ENCODE peak calls at places on chromosomes 5 and 9, in five cellular contexts. D, B, I, A and X are unnamed samples.
A peak's percentile ranks its signal among the peaks of the same experiment; 100 is the strongest.

GRCh38 chr5:145830594-145830993 is 4.5 kb downstream of the PRELID2 start:
- DNase-seq in D (no peak), B (no peak), I (no peak), A (no peak), X (peak; percentile 19)

GRCh38 chr5:175652741-175653663 is 4.9 kb upstream of the HRH2 start:
- DNase-seq in D (no peak), B (no peak), I (no peak), A (no peak), X (no peak)

GRCh38 chr5:124231240-124231639 is 515.2 kb downstream of the ZNF608 start:
- DNase-seq in D (no peak), B (no peak), I (no peak), A (no peak), X (no peak)

GRCh38 chr5:33692983-33693382 is 198.8 kb downstream of the ADAMTS12 start:
- DNase-seq in D (no peak), B (no peak), I (no peak), A (no peak), X (no peak)

GRCh38 chr5:134437340-134438267 is 25.9 kb upstream of the CDKN2AIPNL start:
- DNase-seq in D (no peak), B (no peak), I (peak; percentile 28), A (no peak), X (no peak)

GRCh38 chr9:110446171-110446570 is 108.5 kb upstream of the TXNDC8 start:
- DNase-seq in D (no peak), B (no peak), I (no peak), A (no peak), X (peak; percentile 16)

GRCh38 chr9:82021198-82021597 is 32.6 kb downstream of the SPATA31D1 start:
- DNase-seq in D (no peak), B (no peak), I (peak; percentile 10), A (no peak), X (peak; percentile 81)

GRCh38 chr5:145243016-145243415 is 592.1 kb downstream of the PRELID2 start:
- DNase-seq in D (no peak), B (peak; percentile 48), I (no peak), A (no peak), X (no peak)

GRCh38 chr5:26321278-26321677 is 717.1 kb downstream of the CDH9 start:
- DNase-seq in D (no peak), B (no peak), I (no peak), A (no peak), X (no peak)

GRCh38 chr5:64632251-64632650 is 58.1 kb upstream of the SHISAL2B start:
- DNase-seq in D (no peak), B (no peak), I (no peak), A (no peak), X (peak; percentile 5)

GRCh38 chr5:11268894-11269293 is 507.9 kb upstream of the DAP start:
- DNase-seq in D (no peak), B (no peak), I (no peak), A (no peak), X (no peak)

GRCh38 chr5:169856571-169856970 is 123.7 kb downstream of the INSYN2B start:
- DNase-seq in D (no peak), B (no peak), I (no peak), A (no peak), X (peak; percentile 74)

GRCh38 chr5:98722188-98722587 is 51.3 kb upstream of the RGMB start:
- DNase-seq in D (no peak), B (no peak), I (no peak), A (no peak), X (no peak)

GRCh38 chr5:169097897-169098296 is 203.0 kb downstream of the SLIT3 start:
- DNase-seq in D (no peak), B (no peak), I (no peak), A (no peak), X (no peak)

GRCh38 chr9:33346564-33346963 is 55.8 kb downstream of the AQP7 start:
- DNase-seq in D (no peak), B (no peak), I (no peak), A (no peak), X (no peak)

GRCh38 chr5:7886849-7887460 is 18.0 kb downstream of the MTRR start:
- DNase-seq in D (no peak), B (peak; percentile 17), I (no peak), A (no peak), X (peak; percentile 74)

GRCh38 chr5:152331718-152332117 is 73.4 kb downstream of the NMUR2 start:
- DNase-seq in D (no peak), B (no peak), I (no peak), A (no peak), X (no peak)

GRCh38 chr9:16964228-16964627 is 93.8 kb upstream of the BNC2 start:
- DNase-seq in D (no peak), B (no peak), I (no peak), A (no peak), X (peak; percentile 53)

GRCh38 chr9:28064241-28064640 is 491.0 kb upstream of the C9orf72 start:
- DNase-seq in D (peak; percentile 21), B (no peak), I (no peak), A (no peak), X (no peak)

GRCh38 chr9:33375238-33375840 is 27.0 kb downstream of the AQP7 start:
- DNase-seq in D (peak; percentile 78), B (peak; percentile 50), I (peak; percentile 59), A (peak; percentile 67), X (no peak)

GRCh38 chr5:108148715-108149139 is 233.2 kb downstream of the FBXL17 start:
- DNase-seq in D (no peak), B (no peak), I (peak; percentile 0), A (no peak), X (peak; percentile 44)

GRCh38 chr5:116837876-116838568 is 263.4 kb upstream of the SEMA6A start:
- DNase-seq in D (no peak), B (no peak), I (no peak), A (no peak), X (no peak)

GRCh38 chr5:74949976-74950375 is 83.8 kb upstream of the FAM169A start:
- DNase-seq in D (no peak), B (no peak), I (no peak), A (no peak), X (no peak)

GRCh38 chr9:124285903-124286291 is 28.1 kb downstream of the NEK6 start:
- DNase-seq in D (no peak), B (no peak), I (peak; percentile 78), A (no peak), X (peak; percentile 99)

GRCh38 chr9:12958279-12958678 is 183.5 kb downstream of the LURAP1L start:
- DNase-seq in D (no peak), B (no peak), I (no peak), A (no peak), X (no peak)

DNA sequence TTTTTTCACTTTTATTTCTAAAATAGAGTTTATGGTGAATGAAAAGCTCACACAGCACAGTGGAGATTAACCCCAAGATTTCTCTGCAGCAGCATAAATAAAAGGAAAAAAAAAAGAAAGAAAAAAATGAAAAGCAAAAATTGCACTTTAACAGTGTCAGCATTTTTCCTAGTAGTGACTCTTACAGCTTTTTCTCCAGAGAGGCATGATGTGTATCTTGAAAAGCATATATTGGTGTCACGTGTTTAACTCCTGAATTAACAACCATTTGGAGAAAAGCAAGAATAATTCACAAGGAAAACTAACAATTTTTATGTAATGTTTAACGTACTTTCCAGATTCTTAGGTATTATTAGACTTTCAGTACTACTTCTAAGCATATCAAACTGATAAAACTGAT is 67.9 kb downstream of the ADGRV1 start:
- DNase-seq in D (no peak), B (no peak), I (no peak), A (no peak), X (no peak)
- H3K18ac ChIP-seq in D (no peak overlapping the region), B (no peak overlapping the region), I (no peak overlapping the region), A (no peak overlapping the region), X (no peak overlapping the region)

DNA sequence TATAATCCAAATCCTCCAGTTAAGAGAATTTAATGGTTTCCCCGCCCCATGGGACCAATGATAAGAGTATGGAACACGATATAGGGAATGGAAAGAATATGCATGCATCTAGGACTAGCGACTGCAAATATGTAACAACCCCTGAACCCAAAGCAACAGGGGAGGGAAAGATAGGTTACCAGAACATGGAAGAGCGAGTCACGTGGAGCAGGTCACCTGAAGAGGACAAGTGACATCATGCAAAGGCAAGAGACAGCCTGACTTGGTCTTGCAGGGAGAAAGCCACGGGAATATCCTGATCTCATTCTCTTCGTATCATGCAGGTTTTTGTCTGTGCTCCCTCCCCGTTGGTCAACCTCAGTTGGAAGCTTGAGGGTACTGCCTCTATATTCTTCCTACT is 4.7 kb upstream of the UHRF2 start:
- DNase-seq in D (no peak), B (no peak), I (no peak), A (no peak), X (no peak)
- H2BK12ac ChIP-seq in D (no peak overlapping the region), B (no peak overlapping the region), I (no peak overlapping the region), A (no peak overlapping the region), X (no peak overlapping the region)

DNA sequence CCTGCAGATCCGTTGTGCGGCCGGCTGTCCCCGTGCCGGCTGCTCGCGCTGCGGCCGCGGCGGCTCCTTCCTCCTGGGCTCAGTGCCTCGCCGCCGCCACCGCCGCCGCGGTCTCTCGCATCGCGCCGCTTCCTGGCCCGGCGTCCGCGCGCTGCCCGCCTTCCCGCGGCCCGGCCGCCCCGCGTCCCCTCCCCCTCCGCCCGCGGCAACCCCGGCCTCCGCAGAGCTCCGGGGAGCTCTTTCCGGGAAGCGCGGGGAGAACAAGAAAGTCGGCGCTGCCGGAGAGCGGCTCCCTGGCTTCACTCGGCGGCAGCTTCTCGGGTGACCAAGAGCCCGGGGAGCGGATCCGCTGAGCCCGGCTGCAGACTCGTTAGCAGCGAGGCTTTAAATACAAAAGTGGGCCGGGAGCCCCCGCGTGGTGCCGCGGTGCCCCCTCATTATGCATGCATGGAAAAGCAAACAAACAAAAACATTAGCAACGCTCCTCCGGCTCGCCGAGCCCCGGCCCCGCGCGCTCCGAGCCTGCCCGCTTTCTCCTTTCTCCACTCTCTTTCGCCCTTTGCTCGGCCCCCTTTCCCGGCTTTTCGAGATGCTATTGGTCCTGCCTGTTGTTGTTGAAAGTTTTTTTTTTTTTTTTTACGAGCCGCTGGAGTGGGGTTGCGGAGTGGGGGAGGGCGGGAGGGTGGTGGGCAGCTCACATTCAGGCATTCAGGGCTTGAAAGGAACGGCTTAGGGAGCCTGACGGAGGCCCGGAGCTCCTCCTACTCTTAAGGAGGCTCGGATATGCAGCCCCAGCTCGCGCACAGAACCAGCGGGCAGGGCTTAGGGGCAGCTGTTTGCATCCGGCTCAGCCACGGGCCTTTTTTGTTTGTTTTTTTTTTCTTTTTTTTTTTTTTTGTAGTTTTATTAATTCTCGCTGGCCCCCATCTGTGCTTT is at the start of gene GAS1:
- DNase-seq in D (peak; percentile 92), B (peak; percentile 96), I (peak; percentile 78), A (peak; percentile 82), X (peak; percentile 96)
- H3K18ac ChIP-seq in D (peak within 1 kb of the TSS; percentile 15), B (peak within 1 kb of the TSS; percentile 99), I (peak within 1 kb of the TSS; percentile 86), A (peak within 1 kb of the TSS; percentile 51), X (peak within 1 kb of the TSS; percentile 91)

GRCh38 chr9:128232811-128233428 is 29.7 kb downstream of the DNM1 start:
- DNase-seq in D (no peak), B (no peak), I (no peak), A (no peak), X (no peak)

GRCh38 chr9:128231638-128232568 is 28.7 kb downstream of the DNM1 start:
- DNase-seq in D (no peak), B (no peak), I (no peak), A (no peak), X (no peak)

DNA sequence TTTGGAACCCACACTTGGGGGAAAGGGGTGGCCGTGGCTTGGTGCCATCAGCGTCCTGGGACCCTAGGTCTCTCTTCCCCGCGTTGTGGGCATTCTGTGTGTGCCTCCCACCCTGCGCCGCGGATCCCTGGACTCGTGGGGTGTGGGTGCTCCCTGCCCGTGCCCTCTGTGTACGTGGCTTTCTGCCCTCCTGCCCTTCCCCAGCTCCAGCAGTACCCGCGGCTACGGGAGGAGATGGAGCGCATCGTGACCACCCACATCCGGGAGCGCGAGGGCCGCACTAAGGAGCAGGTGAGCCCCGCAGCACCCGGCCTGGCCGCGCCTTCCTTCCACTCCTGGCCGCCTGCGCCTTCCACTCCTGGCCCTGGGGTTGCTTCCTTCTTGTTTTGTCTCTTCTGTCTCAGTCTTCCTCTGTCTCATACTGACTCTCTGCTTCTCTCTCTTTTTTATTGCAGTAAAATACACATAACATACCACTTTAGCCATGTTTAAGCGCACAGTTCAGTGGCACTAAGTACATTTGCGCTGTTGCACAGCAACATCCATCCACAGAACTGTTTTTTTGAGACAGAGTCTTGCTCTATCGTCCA is 30.7 kb downstream of the DNM1 start:
- DNase-seq in D (no peak), B (no peak), I (no peak), A (no peak), X (no peak)
- H2BK12ac ChIP-seq in D (no peak overlapping the region), B (no peak overlapping the region), I (no peak overlapping the region), A (no peak overlapping the region), X (no peak overlapping the region)